ENCODE peak calls at places on chromosomes 12 and 14, in four cellular contexts. One of them, this sample, is unnamed.

GRCh38 chr12:20474443-20474842 is 106.1 kb downstream of the PDE3A start:
- DNase-seq in GM06990: no peak
- DNase-seq in thoracic aorta: no peak
- DNase-seq in heart left ventricle: no peak
- DNase-seq in this sample: no peak

GRCh38 chr12:31813305-31813704 is 84.5 kb upstream of the AMN1 start:
- DNase-seq in heart left ventricle: no peak
- DNase-seq in GM06990: no peak
- DNase-seq in thoracic aorta: no peak
- DNase-seq in this sample: no peak

GRCh38 chr12:50528800-50529199 is 24.0 kb downstream of the DIP2B start:
- DNase-seq in GM06990: no peak
- DNase-seq in heart left ventricle: no peak
- DNase-seq in thoracic aorta: no peak
- DNase-seq in this sample: no peak

GRCh38 chr14:70585221-70585620 is 15.2 kb downstream of the MED6 start:
- DNase-seq in GM06990: no peak
- DNase-seq in thoracic aorta: no peak
- DNase-seq in heart left ventricle: no peak
- DNase-seq in this sample: no peak

GRCh38 chr12:63294327-63294632 is 143.3 kb upstream of the AVPR1A start:
- DNase-seq in GM06990: no peak
- DNase-seq in thoracic aorta: no peak
- DNase-seq in heart left ventricle: no peak
- DNase-seq in this sample: peak

GRCh38 chr12:71456316-71456715 is 16.7 kb downstream of the LGR5 start:
- DNase-seq in heart left ventricle: no peak
- DNase-seq in thoracic aorta: no peak
- DNase-seq in GM06990: no peak
- DNase-seq in this sample: no peak

GRCh38 chr12:30985814-30986452 is 59.4 kb downstream of the TSPAN11 start:
- DNase-seq in heart left ventricle: peak
- DNase-seq in thoracic aorta: no peak
- DNase-seq in GM06990: peak
- DNase-seq in this sample: no peak

GRCh38 chr14:87250992-87251391 is 742.0 kb downstream of the GALC start:
- DNase-seq in heart left ventricle: no peak
- DNase-seq in GM06990: no peak
- DNase-seq in thoracic aorta: no peak
- DNase-seq in this sample: no peak

GRCh38 chr12:58105225-58106119 is 164.1 kb downstream of the ATP23 start:
- DNase-seq in GM06990: no peak
- DNase-seq in thoracic aorta: no peak
- DNase-seq in heart left ventricle: no peak
- DNase-seq in this sample: no peak

GRCh38 chr14:80059041-80059440 is 152.3 kb downstream of the DIO2 start:
- DNase-seq in heart left ventricle: no peak
- DNase-seq in GM06990: no peak
- DNase-seq in thoracic aorta: no peak
- DNase-seq in this sample: no peak

GRCh38 chr14:56490379-56490778 is 89.2 kb upstream of the TMEM260 start:
- DNase-seq in GM06990: no peak
- DNase-seq in thoracic aorta: no peak
- DNase-seq in heart left ventricle: no peak
- DNase-seq in this sample: no peak

GRCh38 chr14:50117456-50117855 is 1.1 kb upstream of the VCPKMT start:
- DNase-seq in heart left ventricle: no peak
- DNase-seq in thoracic aorta: no peak
- DNase-seq in GM06990: no peak
- DNase-seq in this sample: no peak

GRCh38 chr14:63752449-63753169 is 24.7 kb upstream of the SGPP1 start:
- DNase-seq in thoracic aorta: no peak
- DNase-seq in heart left ventricle: peak
- DNase-seq in GM06990: no peak
- DNase-seq in this sample: peak

GRCh38 chr12:113136128-113136989 is 798 bp upstream of the RASAL1 start:
- DNase-seq in thoracic aorta: no peak
- DNase-seq in GM06990: no peak
- DNase-seq in heart left ventricle: no peak
- DNase-seq in this sample: no peak

GRCh38 chr14:98167702-98168101 is 1104.3 kb downstream of the BCL11B start:
- DNase-seq in GM06990: no peak
- DNase-seq in heart left ventricle: no peak
- DNase-seq in thoracic aorta: no peak
- DNase-seq in this sample: no peak

GRCh38 chr14:67440513-67440912 is 28.5 kb upstream of the PLEK2 start:
- DNase-seq in heart left ventricle: no peak
- DNase-seq in thoracic aorta: no peak
- DNase-seq in GM06990: no peak
- DNase-seq in this sample: no peak

GRCh38 chr14:81449576-81449975 is 49.5 kb upstream of the STON2 start:
- DNase-seq in heart left ventricle: no peak
- DNase-seq in GM06990: no peak
- DNase-seq in thoracic aorta: no peak
- DNase-seq in this sample: no peak

GRCh38 chr12:89665556-89665955 is 43.1 kb downstream of the ATP2B1 start:
- DNase-seq in heart left ventricle: no peak
- DNase-seq in GM06990: no peak
- DNase-seq in thoracic aorta: no peak
- DNase-seq in this sample: peak

GRCh38 chr14:71290960-71291466 is 383.8 kb downstream of the PCNX1 start:
- DNase-seq in thoracic aorta: no peak
- DNase-seq in heart left ventricle: no peak
- DNase-seq in GM06990: peak
- DNase-seq in this sample: peak

GRCh38 chr12:112858776-112859175 is 48.0 kb upstream of the OAS1 start:
- DNase-seq in GM06990: no peak
- DNase-seq in heart left ventricle: no peak
- DNase-seq in thoracic aorta: no peak
- DNase-seq in this sample: no peak

GRCh38 chr14:59301354-59301753 is 112.9 kb downstream of the DAAM1 start:
- DNase-seq in GM06990: peak
- DNase-seq in thoracic aorta: no peak
- DNase-seq in heart left ventricle: peak
- DNase-seq in this sample: no peak

GRCh38 chr12:45612044-45612794 is 117.3 kb upstream of the ARID2 start:
- DNase-seq in GM06990: no peak
- DNase-seq in thoracic aorta: no peak
- DNase-seq in heart left ventricle: no peak
- DNase-seq in this sample: peak

GRCh38 chr12:75976113-75976512 is 55.5 kb downstream of the PHLDA1 start:
- DNase-seq in heart left ventricle: no peak
- DNase-seq in thoracic aorta: no peak
- DNase-seq in GM06990: no peak
- DNase-seq in this sample: no peak

GRCh38 chr12:47014474-47014873 is 64.9 kb upstream of the PCED1B start:
- DNase-seq in GM06990: no peak
- DNase-seq in thoracic aorta: no peak
- DNase-seq in heart left ventricle: no peak
- DNase-seq in this sample: peak

GRCh38 chr14:21231020-21231652 is 38.1 kb downstream of the HNRNPC start:
- DNase-seq in thoracic aorta: no peak
- DNase-seq in heart left ventricle: no peak
- DNase-seq in GM06990: no peak
- DNase-seq in this sample: no peak

GRCh38 chr14:30143617-30144016 is 216.0 kb upstream of the PRKD1 start:
- DNase-seq in thoracic aorta: no peak
- DNase-seq in GM06990: no peak
- DNase-seq in heart left ventricle: no peak
- DNase-seq in this sample: no peak

GRCh38 chr14:35353409-35354172 is 51.0 kb downstream of the NFKBIA start:
- DNase-seq in heart left ventricle: no peak
- DNase-seq in GM06990: no peak
- DNase-seq in thoracic aorta: no peak
- DNase-seq in this sample: no peak

GRCh38 chr12:8742501-8742900 is 44.7 kb downstream of the RIMKLB start:
- DNase-seq in thoracic aorta: no peak
- DNase-seq in GM06990: no peak
- DNase-seq in heart left ventricle: no peak
- DNase-seq in this sample: peak

GRCh38 chr14:78136695-78137094 is 33.5 kb upstream of the NRXN3 start:
- DNase-seq in GM06990: no peak
- DNase-seq in thoracic aorta: no peak
- DNase-seq in heart left ventricle: no peak
- DNase-seq in this sample: no peak

GRCh38 chr14:89750909-89751502 is 203.5 kb downstream of the EFCAB11 start:
- DNase-seq in heart left ventricle: no peak
- DNase-seq in GM06990: no peak
- DNase-seq in thoracic aorta: no peak
- DNase-seq in this sample: no peak

GRCh38 chr12:55974308-55974724 is 438 bp downstream of the RAB5B start:
- DNase-seq in heart left ventricle: peak
- DNase-seq in thoracic aorta: no peak
- DNase-seq in GM06990: no peak
- DNase-seq in this sample: peak

GRCh38 chr12:54039417-54040147 is 6.7 kb downstream of the HOXC5 start:
- DNase-seq in thoracic aorta: no peak
- DNase-seq in GM06990: no peak
- DNase-seq in heart left ventricle: no peak
- DNase-seq in this sample: no peak

GRCh38 chr14:23559010-23559920 is 3.2 kb downstream of the THTPA start:
- DNase-seq in heart left ventricle: peak
- DNase-seq in GM06990: no peak
- DNase-seq in thoracic aorta: no peak
- DNase-seq in this sample: no peak

DNA sequence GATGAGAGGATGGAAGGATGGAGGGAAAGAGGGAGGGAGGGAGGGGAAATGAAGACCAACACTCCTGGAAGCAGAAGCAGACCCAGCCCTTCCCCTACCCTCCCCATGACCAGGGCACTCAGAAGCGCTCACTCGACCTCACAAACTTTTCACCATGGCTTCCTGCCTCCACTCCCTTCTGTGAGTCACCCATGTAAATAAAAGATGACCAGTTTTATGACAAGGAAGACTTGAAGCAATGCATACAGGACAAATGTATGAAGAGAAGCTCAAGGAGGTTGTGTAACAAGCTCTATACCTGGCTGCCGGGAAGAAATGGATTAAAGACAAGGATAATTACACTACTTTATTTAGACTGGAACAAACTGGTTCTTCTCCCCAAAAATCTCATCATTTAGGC is 63.8 kb downstream of the CDC42BPB start:
- DNase-seq in heart left ventricle: no peak
- DNase-seq in GM06990: no peak
- DNase-seq in thoracic aorta: no peak
- DNase-seq in this sample: no peak
- H3K4me3 ChIP-seq in heart left ventricle: no peak
- H3K4me3 ChIP-seq in GM06990: no peak
- H3K4me3 ChIP-seq in thoracic aorta: no peak
- H3K4me3 ChIP-seq in this sample: no peak

DNA sequence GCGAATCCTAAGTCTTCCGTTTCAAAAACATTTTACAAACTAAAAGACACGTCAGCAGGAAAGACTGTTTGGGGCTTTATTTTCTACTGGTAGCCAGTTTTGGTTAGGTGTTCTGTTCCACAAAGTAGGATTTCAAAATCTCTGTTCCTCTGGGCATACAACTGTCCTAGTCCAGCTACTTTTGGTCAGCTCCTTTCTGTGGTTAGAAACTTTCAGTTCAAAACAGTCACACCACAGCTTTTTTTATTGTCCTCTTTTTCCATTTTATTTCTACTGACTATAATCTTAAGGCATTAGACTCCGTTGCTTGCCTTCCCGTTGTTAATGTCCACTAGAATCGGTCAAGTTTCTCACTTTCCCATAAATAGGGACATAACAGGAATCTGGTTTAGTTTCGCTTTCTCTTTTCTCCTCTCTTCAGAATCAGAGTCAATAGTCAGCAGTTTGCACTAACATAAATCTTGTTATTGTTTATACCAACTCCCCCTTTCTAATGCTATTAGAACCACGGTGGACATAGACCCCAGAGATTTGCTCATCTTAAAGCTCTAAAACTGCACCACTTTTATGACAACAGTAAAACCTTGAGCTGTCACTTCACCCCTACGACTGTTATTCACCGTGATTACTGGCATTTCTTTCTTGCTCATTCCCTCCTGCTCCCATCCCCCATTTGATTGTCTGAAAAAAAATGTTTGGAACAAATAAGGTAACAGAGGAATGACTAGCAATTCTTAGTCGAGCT is 41.5 kb upstream of the NPAS3 start:
- DNase-seq in GM06990: no peak
- DNase-seq in heart left ventricle: no peak
- DNase-seq in thoracic aorta: no peak
- DNase-seq in this sample: no peak
- H3K4me3 ChIP-seq in GM06990: no peak
- H3K4me3 ChIP-seq in heart left ventricle: peak
- H3K4me3 ChIP-seq in thoracic aorta: peak
- H3K4me3 ChIP-seq in this sample: peak

GRCh38 chr12:124125472-124125871 is 152.5 kb downstream of the ZNF664 start:
- DNase-seq in heart left ventricle: no peak
- DNase-seq in thoracic aorta: no peak
- DNase-seq in GM06990: peak
- DNase-seq in this sample: no peak
- H3K4me3 ChIP-seq in heart left ventricle: no peak
- H3K4me3 ChIP-seq in thoracic aorta: no peak
- H3K4me3 ChIP-seq in GM06990: no peak
- H3K4me3 ChIP-seq in this sample: no peak

GRCh38 chr14:101563654-101564443 is 2.6 kb downstream of the DIO3 start:
- DNase-seq in heart left ventricle: no peak
- DNase-seq in thoracic aorta: no peak
- DNase-seq in GM06990: no peak
- DNase-seq in this sample: no peak
- H3K4me3 ChIP-seq in heart left ventricle: no peak
- H3K4me3 ChIP-seq in thoracic aorta: no peak
- H3K4me3 ChIP-seq in GM06990: no peak
- H3K4me3 ChIP-seq in this sample: no peak

GRCh38 chr12:114667669-114668150 is 16.3 kb downstream of the TBX3 start:
- DNase-seq in GM06990: no peak
- DNase-seq in thoracic aorta: no peak
- DNase-seq in heart left ventricle: no peak
- DNase-seq in this sample: no peak

GRCh38 chr12:114668151-114668891 is 15.7 kb downstream of the TBX3 start:
- DNase-seq in GM06990: no peak
- DNase-seq in heart left ventricle: peak
- DNase-seq in thoracic aorta: peak
- DNase-seq in this sample: no peak

GRCh38 chr12:114668905-114669304 is 15.1 kb downstream of the TBX3 start:
- DNase-seq in GM06990: no peak
- DNase-seq in heart left ventricle: no peak
- DNase-seq in thoracic aorta: no peak
- DNase-seq in this sample: no peak

GRCh38 chr12:114665411-114666181 is 18.4 kb downstream of the TBX3 start:
- DNase-seq in GM06990: no peak
- DNase-seq in thoracic aorta: no peak
- DNase-seq in heart left ventricle: no peak
- DNase-seq in this sample: no peak

GRCh38 chr12:114666746-114667668 is 17.0 kb downstream of the TBX3 start:
- DNase-seq in thoracic aorta: no peak
- DNase-seq in GM06990: no peak
- DNase-seq in heart left ventricle: no peak
- DNase-seq in this sample: no peak
- H3K4me3 ChIP-seq in thoracic aorta: no peak
- H3K4me3 ChIP-seq in GM06990: no peak
- H3K4me3 ChIP-seq in heart left ventricle: no peak
- H3K4me3 ChIP-seq in this sample: no peak

GRCh38 chr14:54398028-54398368 is 1.2 kb downstream of the CDKN3 start:
- DNase-seq in GM06990: no peak
- DNase-seq in heart left ventricle: no peak
- DNase-seq in thoracic aorta: no peak
- DNase-seq in this sample: no peak
- H3K4me3 ChIP-seq in GM06990: peak
- H3K4me3 ChIP-seq in heart left ventricle: no peak
- H3K4me3 ChIP-seq in thoracic aorta: no peak
- H3K4me3 ChIP-seq in this sample: no peak